ENCODE peak calls at places on chromosomes 12 and 14, in six cellular contexts. V, A, D, J, O and Z are unnamed samples.

GRCh38 chr12:130436741-130437501 is 99.2 kb downstream of the PIWIL1 start:
- DNase-seq in J (no peak), O (no peak), D (no peak), V (no peak), A (no peak), Z (no peak)

GRCh38 chr12:56776654-56777053 is 13.5 kb downstream of the HSD17B6 start:
- DNase-seq in V (no peak), D (no peak), O (no peak), J (no peak), A (no peak), Z (no peak)

GRCh38 chr14:94043111-94043755 is 17.1 kb downstream of the OTUB2 start:
- DNase-seq in A (peak), O (no peak), D (no peak), V (peak), J (no peak), Z (no peak)

GRCh38 chr14:90560529-90560928 is 163.7 kb downstream of the CALM1 start:
- DNase-seq in V (no peak), O (no peak), J (no peak), A (peak), D (no peak), Z (no peak)

GRCh38 chr12:114967187-114967586 is 283.2 kb upstream of the TBX3 start:
- DNase-seq in D (no peak), V (no peak), J (no peak), A (no peak), O (no peak), Z (no peak)

GRCh38 chr12:115402443-115403170 is 718.6 kb upstream of the TBX3 start:
- DNase-seq in O (no peak), V (peak), D (no peak), A (no peak), J (no peak), Z (no peak)

GRCh38 chr12:131105736-131106356 is 152.1 kb downstream of the ADGRD1 start:
- DNase-seq in V (no peak), J (no peak), A (peak), O (no peak), D (peak), Z (no peak)

GRCh38 chr12:54370218-54370730 is 6.0 kb upstream of the GPR84 start:
- DNase-seq in D (no peak), A (peak), J (peak), V (peak), O (peak), Z (peak)

GRCh38 chr12:104598342-104599271 is 141.9 kb downstream of the CHST11 start:
- DNase-seq in V (no peak), A (peak), J (no peak), O (no peak), D (no peak), Z (no peak)

GRCh38 chr12:62744551-62744950 is 190.4 kb downstream of the PPM1H start:
- DNase-seq in D (no peak), A (peak), J (no peak), O (no peak), V (peak), Z (no peak)

GRCh38 chr14:50402965-50403364 is 6.3 kb upstream of the CDKL1 start:
- DNase-seq in D (no peak), J (no peak), O (no peak), V (peak), A (no peak), Z (no peak)

GRCh38 chr12:105205322-105206048 is 30.5 kb downstream of the APPL2 start:
- DNase-seq in J (no peak), D (no peak), A (no peak), O (no peak), V (no peak), Z (no peak)

GRCh38 chr14:34713681-34714319 is 593 bp downstream of the CFL2 start:
- DNase-seq in D (peak), V (peak), O (peak), J (no peak), A (no peak), Z (no peak)

GRCh38 chr12:63894132-63894531 is 49.6 kb downstream of the SRGAP1 start:
- DNase-seq in D (no peak), O (no peak), J (no peak), A (no peak), V (no peak), Z (no peak)

GRCh38 chr14:63745858-63746425 is 18.1 kb upstream of the SGPP1 start:
- DNase-seq in O (peak), J (no peak), D (no peak), V (no peak), A (no peak), Z (peak)

GRCh38 chr12:46608431-46609280 is 217.1 kb downstream of the SLC38A4 start:
- DNase-seq in V (peak), D (no peak), A (no peak), J (no peak), O (no peak), Z (no peak)

GRCh38 chr12:121142171-121142950 is 9.7 kb downstream of the P2RX7 start:
- DNase-seq in D (no peak), J (no peak), V (no peak), O (no peak), A (no peak), Z (no peak)

GRCh38 chr12:19316420-19316819 is 122.9 kb upstream of the AEBP2 start:
- DNase-seq in D (no peak), O (no peak), J (no peak), A (no peak), V (peak), Z (peak)

GRCh38 chr14:68894802-68895201 is 84.3 kb downstream of the ACTN1 start:
- DNase-seq in A (no peak), J (no peak), O (no peak), V (peak), D (no peak), Z (no peak)